ENCODE peak calls at places on chromosome 17, in ten cellular contexts. I, T, O, M, C, N, Y, V, Z and B are unnamed samples.

GRCh38 chr17:42325026-42325425 is 36.7 kb downstream of the STAT5A start:
- DNase-seq in I (no peak), T (no peak), O (peak; percentile 92), M (no peak), C (no peak), N (no peak), Y (peak; percentile 98), V (peak; percentile 81), Z (no peak), B (no peak)

GRCh38 chr17:82923366-82924113 is 83.7 kb upstream of the ZNF750 start:
- DNase-seq in I (no peak), T (no peak), O (no peak), M (no peak), C (no peak), N (no peak), Y (no peak), V (no peak), Z (no peak), B (no peak)

GRCh38 chr17:65557349-65558310 is 3.8 kb downstream of the AXIN2 start:
- DNase-seq in I (peak; percentile 33), T (no peak), O (peak; percentile 50), M (no peak), C (no peak), N (no peak), Y (peak; percentile 80), V (no peak), Z (no peak), B (no peak)

GRCh38 chr17:2379489-2380224 is 21.2 kb downstream of the MNT start:
- DNase-seq in I (no peak), T (no peak), O (no peak), M (no peak), C (no peak), N (no peak), Y (no peak), V (no peak), Z (no peak), B (no peak)

GRCh38 chr17:17822189-17822978 is 14.4 kb downstream of the SREBF1 start:
- DNase-seq in I (no peak), T (no peak), O (peak; percentile 91), M (no peak), C (no peak), N (peak; percentile 92), Y (peak; percentile 57), V (no peak), Z (peak; percentile 90), B (no peak)

GRCh38 chr17:74816883-74817620 is 40.9 kb upstream of the NAT9 start:
- DNase-seq in I (no peak), T (no peak), O (no peak), M (no peak), C (no peak), N (no peak), Y (no peak), V (no peak), Z (no peak), B (no peak)

GRCh38 chr17:37360632-37361031 is 15.2 kb upstream of the C17orf78 start:
- DNase-seq in I (no peak), T (no peak), O (peak; percentile 27), M (no peak), C (no peak), N (no peak), Y (no peak), V (no peak), Z (no peak), B (no peak)

GRCh38 chr17:1137465-1137894 is 42.3 kb downstream of the ABR start:
- DNase-seq in I (peak; percentile 37), T (no peak), O (no peak), M (no peak), C (no peak), N (peak; percentile 57), Y (no peak), V (peak; percentile 77), Z (no peak), B (no peak)

GRCh38 chr17:77819497-77819896 is 139.0 kb upstream of the TNRC6C start:
- DNase-seq in I (no peak), T (no peak), O (no peak), M (no peak), C (no peak), N (no peak), Y (no peak), V (no peak), Z (no peak), B (no peak)

GRCh38 chr17:46733837-46734516 is 84.5 kb downstream of the WNT3 start:
- DNase-seq in I (no peak), T (no peak), O (peak; percentile 31), M (no peak), C (no peak), N (no peak), Y (peak; percentile 75), V (no peak), Z (no peak), B (no peak)

GRCh38 chr17:49783051-49783715 is 5.3 kb upstream of the KAT7 start:
- DNase-seq in I (no peak), T (peak; percentile 21), O (no peak), M (no peak), C (no peak), N (no peak), Y (peak; percentile 28), V (no peak), Z (no peak), B (no peak)

GRCh38 chr17:46039592-46040186 is 40.6 kb downstream of the STH start:
- DNase-seq in I (no peak), T (no peak), O (no peak), M (no peak), C (no peak), N (no peak), Y (no peak), V (no peak), Z (peak; percentile 56), B (no peak)

GRCh38 chr17:2056221-2057129 is 1.6 kb downstream of the HIC1 start:
- DNase-seq in I (peak; percentile 58), T (no peak), O (peak; percentile 77), M (peak; percentile 69), C (no peak), N (no peak), Y (no peak), V (no peak), Z (peak; percentile 49), B (no peak)

GRCh38 chr17:79211061-79211770 is 136.6 kb downstream of the ENGASE start:
- DNase-seq in I (no peak), T (no peak), O (no peak), M (no peak), C (no peak), N (no peak), Y (no peak), V (no peak), Z (no peak), B (no peak)

GRCh38 chr17:81027591-81028505 is 7.1 kb upstream of the BAIAP2 start:
- DNase-seq in I (no peak), T (peak; percentile 11), O (no peak), M (no peak), C (no peak), N (no peak), Y (no peak), V (no peak), Z (no peak), B (no peak)

GRCh38 chr17:34246436-34246835 is 8.6 kb upstream of the CCL2 start:
- DNase-seq in I (no peak), T (no peak), O (no peak), M (no peak), C (no peak), N (no peak), Y (no peak), V (no peak), Z (no peak), B (peak; percentile 15)

GRCh38 chr17:40168262-40168832 is 8.9 kb upstream of the RAPGEFL1 start:
- DNase-seq in I (peak; percentile 53), T (no peak), O (peak; percentile 73), M (peak; percentile 50), C (peak; percentile 59), N (peak; percentile 25), Y (peak; percentile 58), V (peak; percentile 41), Z (no peak), B (peak; percentile 53)

GRCh38 chr17:721540-721937 is 6.9 kb upstream of the VPS53 start:
- DNase-seq in I (no peak), T (no peak), O (no peak), M (no peak), C (no peak), N (no peak), Y (no peak), V (no peak), Z (no peak), B (no peak)

GRCh38 chr17:76451480-76451879 is 1.5 kb downstream of the UBE2O start:
- DNase-seq in I (no peak), T (no peak), O (no peak), M (no peak), C (no peak), N (no peak), Y (no peak), V (no peak), Z (no peak), B (no peak)

GRCh38 chr17:41773190-41773588 is 13.3 kb downstream of the JUP start:
- DNase-seq in I (no peak), T (peak; percentile 81), O (peak; percentile 88), M (no peak), C (no peak), N (no peak), Y (peak; percentile 90), V (no peak), Z (peak; percentile 84), B (no peak)

GRCh38 chr17:6327007-6327406 is 107.9 kb downstream of the AIPL1 start:
- DNase-seq in I (no peak), T (no peak), O (no peak), M (no peak), C (no peak), N (no peak), Y (no peak), V (no peak), Z (peak; percentile 31), B (no peak)

GRCh38 chr17:76434870-76435269 is 18.1 kb downstream of the UBE2O start:
- DNase-seq in I (no peak), T (no peak), O (no peak), M (no peak), C (peak; percentile 25), N (no peak), Y (no peak), V (no peak), Z (no peak), B (no peak)

GRCh38 chr17:49209061-49209571 is 1.3 kb downstream of the GNGT2 start:
- DNase-seq in I (no peak), T (no peak), O (no peak), M (no peak), C (no peak), N (no peak), Y (peak; percentile 57), V (no peak), Z (no peak), B (no peak)

GRCh38 chr17:57016066-57016763 is 38.3 kb downstream of the SCPEP1 start:
- DNase-seq in I (no peak), T (no peak), O (no peak), M (no peak), C (no peak), N (no peak), Y (no peak), V (no peak), Z (no peak), B (no peak)

GRCh38 chr17:14359251-14359939 is 58.5 kb downstream of the HS3ST3B1 start:
- DNase-seq in I (no peak), T (no peak), O (no peak), M (peak; percentile 49), C (no peak), N (no peak), Y (no peak), V (no peak), Z (no peak), B (peak; percentile 87)

GRCh38 chr17:27349540-27350021 is 55.7 kb downstream of the WSB1 start:
- DNase-seq in I (no peak), T (no peak), O (no peak), M (no peak), C (no peak), N (no peak), Y (no peak), V (no peak), Z (no peak), B (no peak)

GRCh38 chr17:55576237-55576998 is 65.2 kb upstream of the SMIM36 start:
- DNase-seq in I (no peak), T (no peak), O (peak; percentile 94), M (no peak), C (no peak), N (no peak), Y (peak; percentile 76), V (no peak), Z (peak; percentile 52), B (peak; percentile 14)